ENCODE peak calls at places on chromosomes 11 and 22, in five cellular contexts. O, D, L, Z and S are unnamed samples.

GRCh38 chr11:2529636-2530035 is 84.8 kb downstream of the KCNQ1 start:
- DNase-seq in O (no peak), D (no peak), L (no peak), Z (peak), S (no peak)

GRCh38 chr11:575324-575995 is 810 bp upstream of the PHRF1 start:
- DNase-seq in O (no peak), D (peak), L (no peak), Z (no peak), S (no peak)

GRCh38 chr22:39178206-39179111 is 26.0 kb upstream of the CBX7 start:
- DNase-seq in O (no peak), D (no peak), L (no peak), Z (no peak), S (no peak)

GRCh38 chr22:38243007-38243775 is 29.6 kb downstream of the TMEM184B start:
- DNase-seq in O (no peak), D (no peak), L (no peak), Z (no peak), S (peak)

GRCh38 chr11:61273151-61274078 is 21.7 kb downstream of the VWCE start:
- DNase-seq in O (no peak), D (no peak), L (no peak), Z (no peak), S (no peak)

GRCh38 chr22:24526191-24526590 is 28.7 kb downstream of the GUCD1 start:
- DNase-seq in O (no peak), D (no peak), L (no peak), Z (no peak), S (no peak)

GRCh38 chr11:17208257-17208999 is 642 bp upstream of the PIK3C2A start:
- DNase-seq in O (peak), D (peak), L (peak), Z (no peak), S (peak)

GRCh38 chr11:8871283-8871775 is 39.7 kb upstream of the AKIP1 start:
- DNase-seq in O (no peak), D (peak), L (peak), Z (no peak), S (peak)

GRCh38 chr11:102653744-102654291 is 28.7 kb upstream of the MMP20 start:
- DNase-seq in O (no peak), D (no peak), L (no peak), Z (no peak), S (no peak)

GRCh38 chr11:112513936-112514716 is 253.5 kb upstream of the PLET1 start:
- DNase-seq in O (no peak), D (no peak), L (no peak), Z (no peak), S (no peak)

GRCh38 chr11:72493426-72494108 is 59.2 kb upstream of the CLPB start:
- DNase-seq in O (no peak), D (no peak), L (no peak), Z (no peak), S (no peak)

GRCh38 chr22:44076825-44077224 is 52.7 kb downstream of the PARVB start:
- DNase-seq in O (no peak), D (no peak), L (no peak), Z (no peak), S (no peak)

GRCh38 chr11:120756931-120757330 is 245.4 kb downstream of the GRIK4 start:
- DNase-seq in O (no peak), D (no peak), L (no peak), Z (no peak), S (no peak)

GRCh38 chr11:5367461-5368074 is 16.0 kb upstream of the OR51M1 start:
- DNase-seq in O (no peak), D (no peak), L (no peak), Z (no peak), S (no peak)

GRCh38 chr22:24776525-24776924 is 2.0 kb upstream of the PIWIL3 start:
- DNase-seq in O (no peak), D (no peak), L (no peak), Z (no peak), S (no peak)

GRCh38 chr11:72326151-72326842 is 82.3 kb upstream of the PHOX2A start:
- DNase-seq in O (no peak), D (no peak), L (no peak), Z (peak), S (no peak)

GRCh38 chr11:22715971-22716370 is 49.6 kb downstream of the GAS2 start:
- DNase-seq in O (no peak), D (no peak), L (no peak), Z (no peak), S (no peak)

GRCh38 chr11:118572914-118573550 is 823 bp downstream of the ARCN1 start:
- DNase-seq in O (no peak), D (peak), L (no peak), Z (no peak), S (no peak)

GRCh38 chr11:76783901-76784813 is 1.0 kb downstream of the TSKU start:
- DNase-seq in O (no peak), D (peak), L (peak), Z (no peak), S (peak)

GRCh38 chr11:9840460-9841004 is 176.7 kb downstream of the SWAP70 start:
- DNase-seq in O (no peak), D (no peak), L (no peak), Z (no peak), S (no peak)

GRCh38 chr11:124762077-124762623 is at the start of gene ESAM:
- DNase-seq in O (no peak), D (no peak), L (no peak), Z (peak), S (peak)

GRCh38 chr11:81270686-81271085 is 1463.0 kb downstream of the FAM181B start:
- DNase-seq in O (no peak), D (no peak), L (no peak), Z (no peak), S (no peak)

GRCh38 chr22:22061085-22062077 is 78.8 kb upstream of the TOP3B start:
- DNase-seq in O (no peak), D (no peak), L (no peak), Z (no peak), S (no peak)

GRCh38 chr11:22674470-22675426 is 8.3 kb downstream of the GAS2 start:
- DNase-seq in O (no peak), D (no peak), L (no peak), Z (no peak), S (no peak)

GRCh38 chr11:3359092-3359824 is 19.7 kb downstream of the ZNF195 start:
- DNase-seq in O (no peak), D (no peak), L (no peak), Z (no peak), S (no peak)

GRCh38 chr11:14644396-14645246 is 1.0 kb downstream of the PDE3B start:
- DNase-seq in O (no peak), D (peak), L (peak), Z (peak), S (peak)

GRCh38 chr11:8693010-8693551 is 10.5 kb downstream of the RPL27A start:
- DNase-seq in O (no peak), D (no peak), L (no peak), Z (no peak), S (no peak)